ENCODE peak calls at places on chromosomes 3 and 15, in nine cellular contexts. One of them, this sample, is unnamed.

GRCh38 chr15:26866298-26867198 is at the start of gene GABRA5:
- DNase-seq in ovary: no peak
- DNase-seq in NCI-H1092: peak
- DNase-seq in activated CD4-positive, alpha-beta T cell treated with anti-CD3 and anti-CD28 coated beads for 36 hours: peak
- DNase-seq in nephron progenitor cell: peak
- DNase-seq in stimulated activated CD4-positive, alpha-beta T cell treated with anti-CD3 and anti-CD28 coated beads, Interleukin-15, amount 100 ng/mL, for 24 hours: peak
- DNase-seq in heart right ventricle: no peak
- DNase-seq in activated gamma-delta T cell treated with Interleukin-2 at 50 U/mL for 16 hours: no peak
- DNase-seq in fibroblast of the conjunctiva: no peak
- DNase-seq in this sample: no peak

GRCh38 chr3:192219926-192220325 is 507.4 kb downstream of the FGF12 start:
- DNase-seq in ovary: no peak
- DNase-seq in stimulated activated CD4-positive, alpha-beta T cell treated with anti-CD3 and anti-CD28 coated beads, Interleukin-15, amount 100 ng/mL, for 24 hours: no peak
- DNase-seq in NCI-H1092: no peak
- DNase-seq in nephron progenitor cell: no peak
- DNase-seq in activated gamma-delta T cell treated with Interleukin-2 at 50 U/mL for 16 hours: no peak
- DNase-seq in heart right ventricle: no peak
- DNase-seq in fibroblast of the conjunctiva: no peak
- DNase-seq in activated CD4-positive, alpha-beta T cell treated with anti-CD3 and anti-CD28 coated beads for 36 hours: no peak
- DNase-seq in this sample: no peak

GRCh38 chr15:88348579-88349255 is 92.2 kb upstream of the NTRK3 start:
- DNase-seq in heart right ventricle: no peak
- DNase-seq in fibroblast of the conjunctiva: no peak
- DNase-seq in ovary: no peak
- DNase-seq in stimulated activated CD4-positive, alpha-beta T cell treated with anti-CD3 and anti-CD28 coated beads, Interleukin-15, amount 100 ng/mL, for 24 hours: no peak
- DNase-seq in NCI-H1092: no peak
- DNase-seq in nephron progenitor cell: no peak
- DNase-seq in activated gamma-delta T cell treated with Interleukin-2 at 50 U/mL for 16 hours: no peak
- DNase-seq in activated CD4-positive, alpha-beta T cell treated with anti-CD3 and anti-CD28 coated beads for 36 hours: no peak
- DNase-seq in this sample: no peak

GRCh38 chr15:78565951-78566774 is 843 bp downstream of the CHRNA5 start:
- DNase-seq in NCI-H1092: no peak
- DNase-seq in stimulated activated CD4-positive, alpha-beta T cell treated with anti-CD3 and anti-CD28 coated beads, Interleukin-15, amount 100 ng/mL, for 24 hours: peak
- DNase-seq in heart right ventricle: no peak
- DNase-seq in ovary: no peak
- DNase-seq in fibroblast of the conjunctiva: no peak
- DNase-seq in activated gamma-delta T cell treated with Interleukin-2 at 50 U/mL for 16 hours: no peak
- DNase-seq in nephron progenitor cell: peak
- DNase-seq in activated CD4-positive, alpha-beta T cell treated with anti-CD3 and anti-CD28 coated beads for 36 hours: no peak
- DNase-seq in this sample: no peak

GRCh38 chr3:127258733-127259132 is 29.1 kb downstream of the PRR20G start:
- DNase-seq in stimulated activated CD4-positive, alpha-beta T cell treated with anti-CD3 and anti-CD28 coated beads, Interleukin-15, amount 100 ng/mL, for 24 hours: no peak
- DNase-seq in activated gamma-delta T cell treated with Interleukin-2 at 50 U/mL for 16 hours: no peak
- DNase-seq in activated CD4-positive, alpha-beta T cell treated with anti-CD3 and anti-CD28 coated beads for 36 hours: no peak
- DNase-seq in heart right ventricle: no peak
- DNase-seq in ovary: no peak
- DNase-seq in NCI-H1092: no peak
- DNase-seq in nephron progenitor cell: no peak
- DNase-seq in fibroblast of the conjunctiva: no peak
- DNase-seq in this sample: no peak

GRCh38 chr15:74312445-74313007 is 54.9 kb downstream of the CYP11A1 start:
- DNase-seq in heart right ventricle: no peak
- DNase-seq in NCI-H1092: peak
- DNase-seq in activated gamma-delta T cell treated with Interleukin-2 at 50 U/mL for 16 hours: no peak
- DNase-seq in stimulated activated CD4-positive, alpha-beta T cell treated with anti-CD3 and anti-CD28 coated beads, Interleukin-15, amount 100 ng/mL, for 24 hours: no peak
- DNase-seq in nephron progenitor cell: peak
- DNase-seq in fibroblast of the conjunctiva: no peak
- DNase-seq in ovary: no peak
- DNase-seq in activated CD4-positive, alpha-beta T cell treated with anti-CD3 and anti-CD28 coated beads for 36 hours: no peak
- DNase-seq in this sample: no peak

GRCh38 chr3:155024006-155024638 is 56.0 kb upstream of the MME start:
- DNase-seq in nephron progenitor cell: no peak
- DNase-seq in activated gamma-delta T cell treated with Interleukin-2 at 50 U/mL for 16 hours: no peak
- DNase-seq in fibroblast of the conjunctiva: no peak
- DNase-seq in ovary: no peak
- DNase-seq in heart right ventricle: no peak
- DNase-seq in activated CD4-positive, alpha-beta T cell treated with anti-CD3 and anti-CD28 coated beads for 36 hours: no peak
- DNase-seq in NCI-H1092: no peak
- DNase-seq in stimulated activated CD4-positive, alpha-beta T cell treated with anti-CD3 and anti-CD28 coated beads, Interleukin-15, amount 100 ng/mL, for 24 hours: no peak
- DNase-seq in this sample: no peak

GRCh38 chr15:66946578-66947164 is 118.7 kb upstream of the SMAD3 start:
- DNase-seq in activated gamma-delta T cell treated with Interleukin-2 at 50 U/mL for 16 hours: peak
- DNase-seq in ovary: peak
- DNase-seq in fibroblast of the conjunctiva: peak
- DNase-seq in heart right ventricle: peak
- DNase-seq in stimulated activated CD4-positive, alpha-beta T cell treated with anti-CD3 and anti-CD28 coated beads, Interleukin-15, amount 100 ng/mL, for 24 hours: peak
- DNase-seq in activated CD4-positive, alpha-beta T cell treated with anti-CD3 and anti-CD28 coated beads for 36 hours: peak
- DNase-seq in NCI-H1092: peak
- DNase-seq in nephron progenitor cell: peak
- DNase-seq in this sample: no peak

GRCh38 chr15:94246016-94246415 is 14.7 kb downstream of the MCTP2 start:
- DNase-seq in stimulated activated CD4-positive, alpha-beta T cell treated with anti-CD3 and anti-CD28 coated beads, Interleukin-15, amount 100 ng/mL, for 24 hours: no peak
- DNase-seq in ovary: no peak
- DNase-seq in heart right ventricle: no peak
- DNase-seq in fibroblast of the conjunctiva: no peak
- DNase-seq in nephron progenitor cell: no peak
- DNase-seq in activated gamma-delta T cell treated with Interleukin-2 at 50 U/mL for 16 hours: no peak
- DNase-seq in NCI-H1092: no peak
- DNase-seq in activated CD4-positive, alpha-beta T cell treated with anti-CD3 and anti-CD28 coated beads for 36 hours: no peak
- DNase-seq in this sample: no peak

GRCh38 chr3:113287111-113287817 is 75.9 kb downstream of the BOC start:
- DNase-seq in stimulated activated CD4-positive, alpha-beta T cell treated with anti-CD3 and anti-CD28 coated beads, Interleukin-15, amount 100 ng/mL, for 24 hours: no peak
- DNase-seq in fibroblast of the conjunctiva: peak
- DNase-seq in ovary: no peak
- DNase-seq in nephron progenitor cell: no peak
- DNase-seq in heart right ventricle: no peak
- DNase-seq in NCI-H1092: no peak
- DNase-seq in activated CD4-positive, alpha-beta T cell treated with anti-CD3 and anti-CD28 coated beads for 36 hours: no peak
- DNase-seq in activated gamma-delta T cell treated with Interleukin-2 at 50 U/mL for 16 hours: no peak
- DNase-seq in this sample: no peak

GRCh38 chr15:52362497-52362896 is 66.9 kb upstream of the MYO5C start:
- DNase-seq in activated gamma-delta T cell treated with Interleukin-2 at 50 U/mL for 16 hours: no peak
- DNase-seq in NCI-H1092: no peak
- DNase-seq in ovary: no peak
- DNase-seq in activated CD4-positive, alpha-beta T cell treated with anti-CD3 and anti-CD28 coated beads for 36 hours: no peak
- DNase-seq in nephron progenitor cell: no peak
- DNase-seq in heart right ventricle: no peak
- DNase-seq in stimulated activated CD4-positive, alpha-beta T cell treated with anti-CD3 and anti-CD28 coated beads, Interleukin-15, amount 100 ng/mL, for 24 hours: no peak
- DNase-seq in fibroblast of the conjunctiva: no peak
- DNase-seq in this sample: no peak

GRCh38 chr3:125213946-125214542 is 1.5 kb upstream of the SLC12A8 start:
- DNase-seq in stimulated activated CD4-positive, alpha-beta T cell treated with anti-CD3 and anti-CD28 coated beads, Interleukin-15, amount 100 ng/mL, for 24 hours: no peak
- DNase-seq in activated CD4-positive, alpha-beta T cell treated with anti-CD3 and anti-CD28 coated beads for 36 hours: no peak
- DNase-seq in ovary: no peak
- DNase-seq in activated gamma-delta T cell treated with Interleukin-2 at 50 U/mL for 16 hours: no peak
- DNase-seq in fibroblast of the conjunctiva: peak
- DNase-seq in nephron progenitor cell: no peak
- DNase-seq in NCI-H1092: no peak
- DNase-seq in heart right ventricle: no peak
- DNase-seq in this sample: no peak

GRCh38 chr3:4290272-4290893 is 12.8 kb upstream of the SETMAR start:
- DNase-seq in fibroblast of the conjunctiva: peak
- DNase-seq in nephron progenitor cell: peak
- DNase-seq in heart right ventricle: no peak
- DNase-seq in NCI-H1092: peak
- DNase-seq in ovary: no peak
- DNase-seq in activated gamma-delta T cell treated with Interleukin-2 at 50 U/mL for 16 hours: peak
- DNase-seq in activated CD4-positive, alpha-beta T cell treated with anti-CD3 and anti-CD28 coated beads for 36 hours: peak
- DNase-seq in stimulated activated CD4-positive, alpha-beta T cell treated with anti-CD3 and anti-CD28 coated beads, Interleukin-15, amount 100 ng/mL, for 24 hours: peak
- DNase-seq in this sample: no peak

GRCh38 chr3:21729888-21730459 is 21.0 kb downstream of the ZNF385D start:
- DNase-seq in stimulated activated CD4-positive, alpha-beta T cell treated with anti-CD3 and anti-CD28 coated beads, Interleukin-15, amount 100 ng/mL, for 24 hours: no peak
- DNase-seq in activated CD4-positive, alpha-beta T cell treated with anti-CD3 and anti-CD28 coated beads for 36 hours: no peak
- DNase-seq in heart right ventricle: no peak
- DNase-seq in ovary: no peak
- DNase-seq in fibroblast of the conjunctiva: no peak
- DNase-seq in activated gamma-delta T cell treated with Interleukin-2 at 50 U/mL for 16 hours: no peak
- DNase-seq in nephron progenitor cell: no peak
- DNase-seq in NCI-H1092: no peak
- DNase-seq in this sample: no peak

GRCh38 chr3:160477750-160478149 is 28.2 kb upstream of the TRIM59 start:
- DNase-seq in ovary: no peak
- DNase-seq in activated gamma-delta T cell treated with Interleukin-2 at 50 U/mL for 16 hours: no peak
- DNase-seq in heart right ventricle: no peak
- DNase-seq in activated CD4-positive, alpha-beta T cell treated with anti-CD3 and anti-CD28 coated beads for 36 hours: no peak
- DNase-seq in nephron progenitor cell: no peak
- DNase-seq in NCI-H1092: no peak
- DNase-seq in stimulated activated CD4-positive, alpha-beta T cell treated with anti-CD3 and anti-CD28 coated beads, Interleukin-15, amount 100 ng/mL, for 24 hours: no peak
- DNase-seq in fibroblast of the conjunctiva: no peak
- DNase-seq in this sample: no peak

GRCh38 chr15:77623008-77623877 is 9.5 kb downstream of the LINGO1 start:
- DNase-seq in fibroblast of the conjunctiva: no peak
- DNase-seq in activated CD4-positive, alpha-beta T cell treated with anti-CD3 and anti-CD28 coated beads for 36 hours: no peak
- DNase-seq in nephron progenitor cell: no peak
- DNase-seq in NCI-H1092: no peak
- DNase-seq in stimulated activated CD4-positive, alpha-beta T cell treated with anti-CD3 and anti-CD28 coated beads, Interleukin-15, amount 100 ng/mL, for 24 hours: no peak
- DNase-seq in ovary: no peak
- DNase-seq in heart right ventricle: no peak
- DNase-seq in activated gamma-delta T cell treated with Interleukin-2 at 50 U/mL for 16 hours: no peak
- DNase-seq in this sample: no peak

GRCh38 chr15:25866251-25866650 is 3.1 kb upstream of the ATP10A start:
- DNase-seq in NCI-H1092: no peak
- DNase-seq in ovary: no peak
- DNase-seq in stimulated activated CD4-positive, alpha-beta T cell treated with anti-CD3 and anti-CD28 coated beads, Interleukin-15, amount 100 ng/mL, for 24 hours: no peak
- DNase-seq in nephron progenitor cell: no peak
- DNase-seq in fibroblast of the conjunctiva: no peak
- DNase-seq in heart right ventricle: no peak
- DNase-seq in activated gamma-delta T cell treated with Interleukin-2 at 50 U/mL for 16 hours: no peak
- DNase-seq in activated CD4-positive, alpha-beta T cell treated with anti-CD3 and anti-CD28 coated beads for 36 hours: no peak
- DNase-seq in this sample: no peak

GRCh38 chr3:88137836-88138235 is 11.9 kb upstream of the C3orf38 start:
- DNase-seq in stimulated activated CD4-positive, alpha-beta T cell treated with anti-CD3 and anti-CD28 coated beads, Interleukin-15, amount 100 ng/mL, for 24 hours: no peak
- DNase-seq in nephron progenitor cell: no peak
- DNase-seq in fibroblast of the conjunctiva: no peak
- DNase-seq in NCI-H1092: no peak
- DNase-seq in activated gamma-delta T cell treated with Interleukin-2 at 50 U/mL for 16 hours: no peak
- DNase-seq in ovary: no peak
- DNase-seq in heart right ventricle: no peak
- DNase-seq in activated CD4-positive, alpha-beta T cell treated with anti-CD3 and anti-CD28 coated beads for 36 hours: no peak
- DNase-seq in this sample: no peak

GRCh38 chr15:34855397-34855796 is 60.0 kb upstream of the ACTC1 start:
- DNase-seq in fibroblast of the conjunctiva: peak
- DNase-seq in activated gamma-delta T cell treated with Interleukin-2 at 50 U/mL for 16 hours: no peak
- DNase-seq in heart right ventricle: no peak
- DNase-seq in activated CD4-positive, alpha-beta T cell treated with anti-CD3 and anti-CD28 coated beads for 36 hours: no peak
- DNase-seq in stimulated activated CD4-positive, alpha-beta T cell treated with anti-CD3 and anti-CD28 coated beads, Interleukin-15, amount 100 ng/mL, for 24 hours: no peak
- DNase-seq in ovary: no peak
- DNase-seq in NCI-H1092: no peak
- DNase-seq in nephron progenitor cell: no peak
- DNase-seq in this sample: no peak

GRCh38 chr3:173096994-173097785 is 43.8 kb downstream of the SPATA16 start:
- DNase-seq in NCI-H1092: no peak
- DNase-seq in ovary: no peak
- DNase-seq in nephron progenitor cell: no peak
- DNase-seq in activated CD4-positive, alpha-beta T cell treated with anti-CD3 and anti-CD28 coated beads for 36 hours: no peak
- DNase-seq in activated gamma-delta T cell treated with Interleukin-2 at 50 U/mL for 16 hours: no peak
- DNase-seq in heart right ventricle: no peak
- DNase-seq in stimulated activated CD4-positive, alpha-beta T cell treated with anti-CD3 and anti-CD28 coated beads, Interleukin-15, amount 100 ng/mL, for 24 hours: no peak
- DNase-seq in fibroblast of the conjunctiva: no peak
- DNase-seq in this sample: no peak

GRCh38 chr15:74131618-74132191 is 1.3 kb downstream of the ISLR2 start:
- DNase-seq in fibroblast of the conjunctiva: no peak
- DNase-seq in heart right ventricle: no peak
- DNase-seq in activated gamma-delta T cell treated with Interleukin-2 at 50 U/mL for 16 hours: no peak
- DNase-seq in stimulated activated CD4-positive, alpha-beta T cell treated with anti-CD3 and anti-CD28 coated beads, Interleukin-15, amount 100 ng/mL, for 24 hours: no peak
- DNase-seq in NCI-H1092: no peak
- DNase-seq in nephron progenitor cell: no peak
- DNase-seq in activated CD4-positive, alpha-beta T cell treated with anti-CD3 and anti-CD28 coated beads for 36 hours: no peak
- DNase-seq in ovary: no peak
- DNase-seq in this sample: no peak

GRCh38 chr15:77538011-77538410 is 94.7 kb downstream of the LINGO1 start:
- DNase-seq in fibroblast of the conjunctiva: no peak
- DNase-seq in ovary: no peak
- DNase-seq in activated CD4-positive, alpha-beta T cell treated with anti-CD3 and anti-CD28 coated beads for 36 hours: no peak
- DNase-seq in stimulated activated CD4-positive, alpha-beta T cell treated with anti-CD3 and anti-CD28 coated beads, Interleukin-15, amount 100 ng/mL, for 24 hours: no peak
- DNase-seq in NCI-H1092: no peak
- DNase-seq in heart right ventricle: peak
- DNase-seq in nephron progenitor cell: no peak
- DNase-seq in activated gamma-delta T cell treated with Interleukin-2 at 50 U/mL for 16 hours: no peak
- DNase-seq in this sample: no peak

GRCh38 chr3:73683706-73684105 is 59.0 kb upstream of the PDZRN3 start:
- DNase-seq in activated gamma-delta T cell treated with Interleukin-2 at 50 U/mL for 16 hours: no peak
- DNase-seq in ovary: no peak
- DNase-seq in stimulated activated CD4-positive, alpha-beta T cell treated with anti-CD3 and anti-CD28 coated beads, Interleukin-15, amount 100 ng/mL, for 24 hours: no peak
- DNase-seq in activated CD4-positive, alpha-beta T cell treated with anti-CD3 and anti-CD28 coated beads for 36 hours: no peak
- DNase-seq in heart right ventricle: no peak
- DNase-seq in fibroblast of the conjunctiva: no peak
- DNase-seq in NCI-H1092: no peak
- DNase-seq in nephron progenitor cell: no peak
- DNase-seq in this sample: no peak

This sample was measured in coronary artery.